ENCODE peak calls at places on chromosomes 3 and 15, in six cellular contexts. V, O, H, K, D and Q are unnamed samples.

GRCh38 chr15:29939404-29939803 is 117.1 kb upstream of the TJP1 start:
- DNase-seq in V (peak; percentile 70), O (no peak), H (no peak), K (peak; percentile 75), D (no peak), Q (no peak)

GRCh38 chr3:183180765-183181295 is 18.3 kb upstream of the LAMP3 start:
- DNase-seq in V (no peak), O (no peak), H (no peak), K (no peak), D (no peak), Q (no peak)

GRCh38 chr15:65535192-65535591 is 4.9 kb downstream of the HACD3 start:
- DNase-seq in V (no peak), O (no peak), H (no peak), K (peak; percentile 59), D (no peak), Q (no peak)

GRCh38 chr15:48537277-48538113 is 108.0 kb downstream of the FBN1 start:
- DNase-seq in V (no peak), O (no peak), H (no peak), K (no peak), D (no peak), Q (no peak)

GRCh38 chr3:74861211-74861610 is 246.8 kb upstream of the CNTN3 start:
- DNase-seq in V (no peak), O (no peak), H (no peak), K (no peak), D (no peak), Q (no peak)

GRCh38 chr3:31947671-31948091 is 33.4 kb downstream of the OSBPL10 start:
- DNase-seq in V (no peak), O (no peak), H (no peak), K (peak; percentile 19), D (no peak), Q (no peak)

GRCh38 chr15:69084404-69085030 is 70.0 kb downstream of the NOX5 start:
- DNase-seq in V (no peak), O (no peak), H (no peak), K (no peak), D (no peak), Q (no peak)

GRCh38 chr3:99909714-99910508 is 92.2 kb downstream of the CMSS1 start:
- DNase-seq in V (peak; percentile 89), O (no peak), H (no peak), K (peak; percentile 88), D (peak; percentile 71), Q (no peak)

GRCh38 chr3:39541917-39542329 is 74.4 kb downstream of the MOBP start:
- DNase-seq in V (peak; percentile 25), O (no peak), H (no peak), K (peak; percentile 50), D (peak; percentile 13), Q (no peak)

GRCh38 chr3:56269755-56270154 is 198.5 kb downstream of the ERC2 start:
- DNase-seq in V (no peak), O (no peak), H (no peak), K (no peak), D (no peak), Q (no peak)

GRCh38 chr3:94303897-94304296 is 241.0 kb downstream of the NSUN3 start:
- DNase-seq in V (peak; percentile 3), O (no peak), H (no peak), K (peak; percentile 1), D (no peak), Q (peak; percentile 27)

GRCh38 chr15:87219650-87220615 is 1036.6 kb downstream of the NTRK3 start:
- DNase-seq in V (peak; percentile 32), O (no peak), H (no peak), K (peak; percentile 89), D (no peak), Q (no peak)

GRCh38 chr3:54951405-54951804 is 23.5 kb upstream of the LRTM1 start:
- DNase-seq in V (peak; percentile 82), O (peak; percentile 70), H (peak; percentile 2), K (peak; percentile 92), D (peak; percentile 3), Q (peak; percentile 5)

GRCh38 chr3:15630646-15631350 is 29.3 kb downstream of the BTD start:
- DNase-seq in V (peak; percentile 91), O (no peak), H (peak; percentile 24), K (peak; percentile 90), D (peak; percentile 70), Q (no peak)

GRCh38 chr15:96416934-96417759 is 86.6 kb downstream of the NR2F2 start:
- DNase-seq in V (no peak), O (no peak), H (no peak), K (peak; percentile 41), D (peak; percentile 14), Q (no peak)

GRCh38 chr3:64533565-64534317 is 154.1 kb downstream of the ADAMTS9 start:
- DNase-seq in V (peak; percentile 80), O (peak; percentile 91), H (peak; percentile 72), K (peak; percentile 80), D (peak; percentile 83), Q (peak; percentile 77)

GRCh38 chr3:129195731-129196256 is 12.1 kb upstream of the CNBP start:
- DNase-seq in V (peak; percentile 96), O (no peak), H (peak; percentile 27), K (peak; percentile 96), D (peak; percentile 55), Q (peak; percentile 76)

GRCh38 chr3:197758512-197758911 is 8.8 kb downstream of the FYTTD1 start:
- DNase-seq in V (no peak), O (no peak), H (no peak), K (no peak), D (no peak), Q (no peak)

GRCh38 chr15:98800437-98801233 is 152.3 kb downstream of the IGF1R start:
- DNase-seq in V (peak; percentile 87), O (peak; percentile 69), H (no peak), K (peak; percentile 57), D (peak; percentile 81), Q (peak; percentile 63)

GRCh38 chr3:160040181-160040580 is 51.5 kb downstream of the IL12A start:
- DNase-seq in V (peak; percentile 19), O (no peak), H (no peak), K (no peak), D (no peak), Q (no peak)

GRCh38 chr3:123113889-123114450 is 47.1 kb downstream of the PDIA5 start:
- DNase-seq in V (peak; percentile 75), O (no peak), H (no peak), K (no peak), D (no peak), Q (no peak)

GRCh38 chr3:147356145-147356908 is 50.0 kb downstream of the ZIC4 start:
- DNase-seq in V (no peak), O (no peak), H (no peak), K (no peak), D (no peak), Q (no peak)

GRCh38 chr3:73805435-73805834 is 180.7 kb upstream of the PDZRN3 start:
- DNase-seq in V (no peak), O (no peak), H (no peak), K (no peak), D (no peak), Q (no peak)

GRCh38 chr3:113051827-113052226 is 61.0 kb downstream of the GTPBP8 start:
- DNase-seq in V (no peak), O (no peak), H (no peak), K (no peak), D (no peak), Q (peak; percentile 43)